ENCODE peak calls at places on chromosomes 3 and 15, in nine cellular contexts. D is fibroblast of pulmonary artery; W is neuronal stem cell; Y is tibial artery; H is T follicular helper cell; Z is stimulated activated CD8-positive, alpha-beta memory T cell treated with anti-CD3 and anti-CD28 coated beads, Interleukin-7, amount 100 ng/mL, for 4 hours; M is cardiac muscle cell; G is stomach; P is activated CD4-positive, alpha-beta memory T cell treated with anti-CD3 and anti-CD28 coated beads, Interleukin-2, amount 10 ng/mL, durations not matched to agents 7 days and 5 days. Q is an unnamed sample.

GRCh38 chr3:1087066-1087555 is 5.7 kb upstream of the CNTN6 start:
- DNase-seq in G (no peak), D (peak; percentile 86), P (no peak), H (no peak), W (no peak), Z (no peak), Y (peak; percentile 62), M (peak; percentile 23), Q (peak; percentile 84)

GRCh38 chr3:152271465-152272035 is 2.8 kb downstream of the MBNL1 start:
- DNase-seq in M (no peak), H (no peak), Z (no peak), P (no peak), G (no peak), W (no peak), Y (no peak), D (no peak), Q (no peak)

GRCh38 chr3:85933326-85933725 is 974.5 kb downstream of the CADM2 start:
- DNase-seq in Y (no peak), H (no peak), G (no peak), M (no peak), Z (no peak), D (no peak), P (no peak), W (no peak), Q (no peak)

GRCh38 chr3:42906085-42906904 is at the start of gene ZNF662:
- DNase-seq in D (peak; percentile 13), M (no peak), H (no peak), P (no peak), Y (peak; percentile 42), Z (peak; percentile 2), W (no peak), G (peak; percentile 36), Q (no peak)

GRCh38 chr15:23857028-23857641 is 170.0 kb upstream of the NDN start:
- DNase-seq in H (no peak), D (peak; percentile 51), Y (no peak), M (peak; percentile 71), W (peak; percentile 56), P (no peak), Z (no peak), G (peak; percentile 56), Q (peak; percentile 39)

GRCh38 chr3:124429129-124429815 is 301.0 kb upstream of the UMPS start:
- DNase-seq in W (no peak), D (peak; percentile 16), H (no peak), M (no peak), P (no peak), Z (no peak), Y (no peak), G (no peak), Q (peak; percentile 90)

GRCh38 chr3:65795166-65795565 is 243.6 kb downstream of the MAGI1 start:
- DNase-seq in W (no peak), M (no peak), G (no peak), H (no peak), D (no peak), Y (no peak), P (no peak), Z (no peak), Q (no peak)

GRCh38 chr3:124439586-124439985 is 290.7 kb upstream of the UMPS start:
- DNase-seq in W (no peak), G (no peak), Y (no peak), M (peak; percentile 31), Z (no peak), P (no peak), H (no peak), D (no peak), Q (no peak)

GRCh38 chr3:22377421-22377820 is 626.4 kb upstream of the ZNF385D start:
- DNase-seq in H (no peak), D (peak; percentile 40), Y (no peak), W (no peak), G (no peak), P (no peak), M (no peak), Z (no peak), Q (peak; percentile 81)

GRCh38 chr3:192933779-192934456 is 16.3 kb upstream of the MB21D2 start:
- DNase-seq in D (no peak), W (no peak), Y (no peak), M (no peak), G (no peak), P (no peak), H (no peak), Z (no peak), Q (peak; percentile 16)

GRCh38 chr3:181974198-181974597 is 262.5 kb downstream of the SOX2 start:
- DNase-seq in P (no peak), M (no peak), Z (no peak), W (no peak), Y (no peak), H (no peak), D (no peak), G (no peak), Q (peak; percentile 76)

GRCh38 chr3:113185436-113185835 is 25.9 kb upstream of the BOC start:
- DNase-seq in W (no peak), D (no peak), Z (no peak), M (no peak), G (no peak), Y (no peak), H (no peak), P (no peak), Q (peak; percentile 46)

GRCh38 chr3:175421897-175422296 is 562.8 kb downstream of the NAALADL2 start:
- DNase-seq in P (no peak), Y (no peak), M (no peak), Z (no peak), G (no peak), W (no peak), D (no peak), H (no peak), Q (no peak)

GRCh38 chr3:51955893-51956770 is 951 bp downstream of the GPR62 start:
- DNase-seq in M (peak; percentile 60), G (peak; percentile 77), P (peak; percentile 33), D (peak; percentile 52), W (no peak), Y (no peak), Z (no peak), H (no peak), Q (no peak)

Q was measured in HT1080.